ENCODE peak calls at places on chromosome 5, in four cellular contexts. One of them, this sample, is unnamed.

GRCh38 chr5:174303035-174303434 is 257.5 kb downstream of the NSG2 start:
- DNase-seq in H1: no peak
- DNase-seq in ovary: no peak
- DNase-seq in sigmoid colon: no peak
- DNase-seq in this sample: no peak

GRCh38 chr5:143413964-143414669 is 10.6 kb upstream of the NR3C1 start:
- DNase-seq in H1: no peak
- DNase-seq in ovary: no peak
- DNase-seq in sigmoid colon: no peak
- DNase-seq in this sample: no peak

GRCh38 chr5:25850581-25850980 is 1187.8 kb downstream of the CDH9 start:
- DNase-seq in H1: no peak
- DNase-seq in ovary: no peak
- DNase-seq in sigmoid colon: no peak
- DNase-seq in this sample: no peak

GRCh38 chr5:151047814-151048425 is 27.5 kb downstream of the GPX3 start:
- DNase-seq in H1: peak; percentile 55
- DNase-seq in ovary: peak; percentile 56
- DNase-seq in sigmoid colon: no peak
- DNase-seq in this sample: no peak

GRCh38 chr5:33341316-33341715 is 99.4 kb upstream of the TARS1 start:
- DNase-seq in H1: no peak
- DNase-seq in ovary: no peak
- DNase-seq in sigmoid colon: no peak
- DNase-seq in this sample: peak; percentile 25

GRCh38 chr5:148939676-148940075 is 113.3 kb downstream of the ADRB2 start:
- DNase-seq in H1: no peak
- DNase-seq in ovary: no peak
- DNase-seq in sigmoid colon: no peak
- DNase-seq in this sample: peak; percentile 95

GRCh38 chr5:1118231-1118698 is 6.4 kb upstream of the SLC12A7 start:
- DNase-seq in H1: no peak
- DNase-seq in ovary: peak; percentile 86
- DNase-seq in sigmoid colon: no peak
- DNase-seq in this sample: no peak

GRCh38 chr5:32710335-32710858 is 724 bp upstream of the NPR3 start:
- DNase-seq in H1: peak; percentile 76
- DNase-seq in ovary: no peak
- DNase-seq in sigmoid colon: peak; percentile 72
- DNase-seq in this sample: peak; percentile 84

GRCh38 chr5:168798065-168799023 is 219.2 kb upstream of the PANK3 start:
- DNase-seq in H1: no peak
- DNase-seq in ovary: no peak
- DNase-seq in sigmoid colon: no peak
- DNase-seq in this sample: no peak

GRCh38 chr5:55063220-55063863 is 39.1 kb upstream of the GZMA start:
- DNase-seq in H1: no peak
- DNase-seq in ovary: no peak
- DNase-seq in sigmoid colon: no peak
- DNase-seq in this sample: peak; percentile 75

GRCh38 chr5:114391321-114391720 is 29.5 kb downstream of the KCNN2 start:
- DNase-seq in H1: no peak
- DNase-seq in ovary: no peak
- DNase-seq in sigmoid colon: no peak
- DNase-seq in this sample: no peak

GRCh38 chr5:35853652-35854051 is 3.0 kb upstream of the IL7R start:
- DNase-seq in H1: no peak
- DNase-seq in ovary: peak; percentile 12
- DNase-seq in sigmoid colon: no peak
- DNase-seq in this sample: no peak

GRCh38 chr5:160230686-160231527 is 1.6 kb downstream of the FABP6 start:
- DNase-seq in H1: no peak
- DNase-seq in ovary: no peak
- DNase-seq in sigmoid colon: no peak
- DNase-seq in this sample: no peak

GRCh38 chr5:93721045-93721444 is 20.4 kb downstream of the POU5F2 start:
- DNase-seq in H1: no peak
- DNase-seq in ovary: no peak
- DNase-seq in sigmoid colon: no peak
- DNase-seq in this sample: no peak

GRCh38 chr5:100840364-100840763 is 62.7 kb downstream of the ST8SIA4 start:
- DNase-seq in H1: no peak
- DNase-seq in ovary: no peak
- DNase-seq in sigmoid colon: no peak
- DNase-seq in this sample: no peak

DNA sequence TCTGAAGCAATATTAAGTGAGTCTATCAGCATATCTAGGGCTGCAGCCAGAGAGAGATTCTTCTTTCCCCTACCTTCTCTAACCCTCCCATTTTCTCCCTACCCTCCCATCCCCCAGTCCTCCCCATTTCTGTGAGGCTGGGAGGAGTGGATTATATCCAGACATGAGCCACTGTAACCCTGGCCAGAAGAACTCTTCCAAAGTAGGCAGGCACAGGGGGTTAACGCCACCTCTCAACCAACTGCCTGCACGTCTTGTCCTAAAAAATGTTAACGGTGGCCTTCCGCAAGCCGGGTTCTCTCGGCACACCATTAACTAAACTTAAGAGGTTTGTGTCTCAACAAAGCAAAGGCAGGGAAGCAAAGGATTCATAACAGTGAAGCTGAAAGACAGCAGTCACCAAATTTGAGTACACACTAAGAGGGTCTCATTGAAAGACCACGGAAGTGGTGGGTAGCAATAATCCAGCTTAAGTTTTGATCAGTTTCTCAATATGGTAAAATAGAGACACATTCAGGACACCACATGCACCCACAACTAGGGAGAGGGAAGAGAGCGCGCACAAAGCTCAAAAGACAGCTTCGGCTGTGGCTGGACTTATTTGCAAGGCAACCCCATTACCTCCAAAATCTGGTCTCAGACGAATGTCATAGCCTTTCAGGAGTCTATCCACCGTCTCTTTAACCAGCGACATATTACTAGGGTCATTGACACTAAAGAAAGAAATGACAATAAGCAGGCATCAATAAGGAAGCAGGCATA is 643 bp downstream of the GABRB2 start:
- DNase-seq in H1: no peak
- DNase-seq in ovary: no peak
- DNase-seq in sigmoid colon: no peak
- DNase-seq in this sample: peak; percentile 29
- H3K27me3 ChIP-seq in H1: peaks cover 55% of the 10 kb centered on the region
- H3K27me3 ChIP-seq in ovary: no peaks in the 10 kb centered on the region
- H3K27me3 ChIP-seq in sigmoid colon: peaks cover 27% of the 10 kb centered on the region
- H3K27me3 ChIP-seq in this sample: peaks cover 27% of the 10 kb centered on the region

DNA sequence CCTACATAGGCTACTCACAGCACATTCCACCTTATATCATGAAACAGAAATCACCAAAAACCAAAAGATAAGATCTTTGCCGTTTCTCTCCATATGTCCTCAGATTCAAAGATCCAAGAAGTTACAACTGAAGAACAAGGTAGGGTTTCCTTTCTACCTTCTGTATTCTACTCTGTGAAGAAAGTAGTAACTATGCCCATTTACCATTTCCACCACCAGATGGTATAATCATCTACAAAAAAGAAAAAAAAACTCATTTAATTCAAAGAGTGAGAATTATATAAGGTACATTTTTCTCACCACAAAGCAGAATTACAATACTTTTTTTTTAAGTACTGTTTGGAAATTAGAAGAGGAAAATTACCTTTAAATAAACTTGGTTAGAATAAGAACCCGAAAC is 172.6 kb upstream of the PTGER4 start:
- DNase-seq in H1: no peak
- DNase-seq in ovary: no peak
- DNase-seq in sigmoid colon: no peak
- DNase-seq in this sample: no peak
- TF ChIP-seq CTCF in H1: no peak
- TF ChIP-seq CTCF in ovary: no peak
- TF ChIP-seq CTCF in sigmoid colon: no peak
- TF ChIP-seq CTCF in this sample: peak; percentile 21

DNA sequence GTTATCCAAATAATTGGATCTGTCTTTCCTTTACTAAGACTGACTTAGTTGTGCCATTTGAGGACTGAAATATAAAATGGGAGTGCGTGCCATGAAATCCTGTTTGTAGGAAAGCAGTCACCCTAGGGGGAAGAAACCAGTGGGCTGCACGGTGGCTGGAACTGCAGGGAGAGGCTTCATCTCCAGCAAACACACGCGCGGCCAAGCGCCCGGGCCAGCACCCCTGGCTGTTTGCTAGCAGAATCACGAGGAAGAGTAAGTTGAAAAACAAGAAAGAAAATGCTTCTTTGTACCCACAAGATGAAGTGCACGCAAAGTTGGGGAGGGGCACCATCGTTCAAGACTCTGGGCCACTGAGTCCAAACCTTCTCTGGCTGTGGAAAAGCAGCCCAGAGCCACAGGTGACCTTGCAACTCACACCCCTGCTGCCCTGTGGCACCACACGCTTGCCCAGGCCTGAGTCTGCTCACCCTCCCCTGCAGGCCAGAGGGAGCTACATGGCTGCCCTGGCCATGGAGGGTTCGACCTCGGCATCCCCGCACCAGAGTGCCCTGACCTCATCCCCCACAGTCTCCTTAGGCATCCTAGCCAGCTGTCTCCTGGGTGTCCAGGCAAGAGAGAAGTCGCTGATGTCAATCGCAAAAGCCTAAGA is 55.2 kb downstream of the IRX2 start:
- DNase-seq in H1: no peak
- DNase-seq in ovary: no peak
- DNase-seq in sigmoid colon: peak; percentile 50
- DNase-seq in this sample: peak; percentile 70
- H3K9me3 ChIP-seq in H1: no peaks in the 10 kb centered on the region
- H3K9me3 ChIP-seq in ovary: no peaks in the 10 kb centered on the region
- H3K9me3 ChIP-seq in sigmoid colon: no peaks in the 10 kb centered on the region
- H3K9me3 ChIP-seq in this sample: no peaks in the 10 kb centered on the region

DNA sequence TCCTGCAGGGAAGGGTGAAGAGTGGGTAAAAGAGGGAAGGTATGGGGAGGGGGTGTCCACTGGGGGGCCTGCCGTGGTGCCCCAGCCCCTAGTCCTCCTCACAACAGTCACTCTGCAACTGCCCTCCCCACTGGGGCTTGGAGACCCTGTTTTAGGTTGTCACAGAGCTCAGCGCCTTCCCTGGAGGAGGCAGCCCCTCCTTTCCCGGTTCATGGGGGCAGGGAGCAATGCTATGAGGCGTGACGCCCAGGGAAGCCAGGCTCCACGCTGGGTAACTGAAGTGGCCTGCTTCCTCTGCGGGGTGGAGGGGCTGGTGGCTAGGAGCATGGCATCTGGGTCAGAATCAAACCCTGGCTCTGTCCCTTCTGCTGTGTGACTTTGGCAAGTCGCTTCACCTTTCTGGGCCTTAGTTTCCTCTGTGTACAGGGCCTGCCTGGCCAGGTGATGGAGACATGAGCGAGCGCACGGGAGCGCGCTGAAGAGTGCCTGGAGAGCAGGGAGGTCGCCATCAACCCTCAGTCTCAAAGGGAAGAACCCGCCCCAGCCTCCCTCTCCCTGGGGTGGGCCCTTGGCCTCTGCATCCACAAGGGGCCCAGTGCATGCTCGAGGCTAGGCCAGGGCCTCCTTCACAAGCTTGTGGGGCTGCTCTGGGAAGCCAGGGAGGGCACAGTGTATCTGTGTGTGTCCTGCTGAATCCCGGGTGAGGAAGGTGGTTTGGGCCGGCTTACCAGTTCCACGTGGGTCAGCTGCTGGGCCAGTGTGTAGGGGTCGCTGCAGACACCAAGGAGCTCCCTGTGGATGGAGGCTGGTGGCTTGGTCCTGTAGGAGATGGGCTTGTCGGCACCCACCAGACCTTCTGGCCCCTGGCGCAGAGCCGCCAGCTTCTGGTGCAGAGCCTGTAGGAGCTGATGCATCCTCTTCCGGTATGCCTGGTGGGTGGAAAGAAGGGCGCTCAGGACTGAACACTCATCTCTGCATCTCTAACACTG is 56.4 kb upstream of the RNF130 start:
- DNase-seq in H1: peak; percentile 45
- DNase-seq in ovary: no peak
- DNase-seq in sigmoid colon: no peak
- DNase-seq in this sample: peak; percentile 79
- H3K27me3 ChIP-seq in H1: no peaks in the 10 kb centered on the region
- H3K27me3 ChIP-seq in ovary: no peaks in the 10 kb centered on the region
- H3K27me3 ChIP-seq in sigmoid colon: no peaks in the 10 kb centered on the region
- H3K27me3 ChIP-seq in this sample: peaks cover 18% of the 10 kb centered on the region

DNA sequence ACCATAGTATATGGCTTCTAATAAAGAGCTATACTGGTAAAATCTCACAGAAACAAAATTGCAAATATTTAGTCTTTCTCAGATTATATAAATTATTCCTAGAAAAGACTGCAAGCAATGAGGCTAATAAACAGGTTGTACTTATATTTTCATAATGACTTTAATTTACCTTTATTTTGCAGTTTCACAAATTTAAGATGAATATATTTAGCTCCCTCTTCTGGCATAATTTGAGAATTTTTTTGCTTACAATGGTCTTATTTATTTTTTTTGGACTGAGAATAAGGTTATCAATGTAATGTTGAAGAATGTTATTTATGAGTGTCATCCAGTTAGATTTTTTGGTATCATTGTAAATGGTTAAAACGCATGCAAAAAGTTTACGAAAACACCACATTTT is 56.7 kb downstream of the PIK3R1 start:
- DNase-seq in H1: no peak
- DNase-seq in ovary: no peak
- DNase-seq in sigmoid colon: no peak
- DNase-seq in this sample: no peak
- TF ChIP-seq CTCF in H1: no peak
- TF ChIP-seq CTCF in ovary: no peak
- TF ChIP-seq CTCF in sigmoid colon: no peak
- TF ChIP-seq CTCF in this sample: peak; percentile 36

GRCh38 chr5:2196989-2197531 is 314.3 kb upstream of the IRX4 start:
- DNase-seq in H1: no peak
- DNase-seq in ovary: no peak
- DNase-seq in sigmoid colon: no peak
- DNase-seq in this sample: no peak
- H3K9me3 ChIP-seq in H1: peaks cover 12% of the 10 kb centered on the region
- H3K9me3 ChIP-seq in ovary: no peaks in the 10 kb centered on the region
- H3K9me3 ChIP-seq in sigmoid colon: no peaks in the 10 kb centered on the region
- H3K9me3 ChIP-seq in this sample: no peaks in the 10 kb centered on the region

DNA sequence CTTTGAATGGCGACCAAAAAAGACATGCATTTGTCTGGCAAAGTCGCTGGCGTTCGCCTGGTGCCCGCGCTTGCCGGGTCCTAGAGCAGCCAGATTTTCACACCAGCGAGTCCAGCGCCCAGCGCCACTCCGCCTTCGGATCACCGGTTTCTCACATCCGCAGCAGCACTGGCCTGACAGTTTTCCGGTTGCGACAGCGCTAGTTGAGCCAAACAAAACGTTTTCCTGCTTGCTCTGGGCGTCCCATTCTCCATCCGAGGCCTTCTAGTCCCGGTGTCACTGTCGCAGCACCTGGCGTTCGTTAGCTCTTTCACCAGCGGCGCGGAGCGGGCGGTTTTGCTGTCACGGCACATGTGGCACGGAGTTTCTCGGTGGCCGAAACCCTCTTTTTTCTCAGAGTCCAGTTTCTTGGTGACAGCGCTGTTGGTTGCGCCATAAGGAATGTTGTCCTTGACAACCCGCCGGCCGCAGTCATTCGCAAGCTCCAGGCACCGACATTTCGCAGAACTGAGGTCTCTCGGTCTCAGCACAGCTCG is 48.0 kb downstream of the ANXA2R start:
- DNase-seq in H1: peak; percentile 73
- DNase-seq in ovary: peak; percentile 44
- DNase-seq in sigmoid colon: peak; percentile 88
- DNase-seq in this sample: peak; percentile 85
- H3K27me3 ChIP-seq in H1: peaks cover 74% of the 10 kb centered on the region
- H3K27me3 ChIP-seq in ovary: no peaks in the 10 kb centered on the region
- H3K27me3 ChIP-seq in sigmoid colon: peaks cover 74% of the 10 kb centered on the region
- H3K27me3 ChIP-seq in this sample: no peaks in the 10 kb centered on the region